ENCODE peak calls at places on chromosomes 3 and 15, in four cellular contexts. I is fibroblast of lung; N is PC-3; P is CD4-positive, alpha-beta memory T cell. G is an unnamed sample. For H3K4me1, the result is how much of the 10 kb centered on the place peaks cover.

GRCh38 chr15:40878785-40879184 is 4.8 kb upstream of the RHOV start:
- DNase-seq in N (peak), P (no peak), I (no peak), G (no peak)

GRCh38 chr15:54915382-54915781 is 281.4 kb downstream of the RSL24D1 start:
- DNase-seq in I (no peak), N (no peak), P (no peak), G (no peak)

GRCh38 chr3:111594205-111594604 is 941 bp downstream of the ZBED2 start:
- DNase-seq in I (peak), N (peak), P (no peak), G (no peak)

GRCh38 chr3:198093082-198093679 is 133.2 kb downstream of the LMLN start:
- DNase-seq in I (no peak), N (no peak), P (no peak), G (no peak)

GRCh38 chr3:43893721-43894120 is 203.0 kb downstream of the ABHD5 start:
- DNase-seq in N (no peak), I (peak), P (no peak), G (no peak)

GRCh38 chr15:49042165-49042564 is 4.1 kb downstream of the SECISBP2L start:
- DNase-seq in N (no peak), I (no peak), P (no peak), G (no peak)

GRCh38 chr15:41996921-41997592 is 23.8 kb downstream of the PLA2G4E start:
- DNase-seq in P (no peak), I (no peak), N (no peak), G (no peak)

GRCh38 chr3:49030331-49030730 is 1.1 kb upstream of the IMPDH2 start:
- DNase-seq in P (no peak), I (no peak), N (no peak), G (no peak)

GRCh38 chr15:100766225-100767001 is 113.2 kb upstream of the ALDH1A3 start:
- DNase-seq in N (no peak), P (no peak), I (no peak), G (no peak)

GRCh38 chr3:38687306-38687705 is 37.8 kb upstream of the SCN5A start:
- DNase-seq in N (no peak), P (no peak), I (no peak), G (no peak)

GRCh38 chr3:78728406-78729145 is 1039.2 kb downstream of the ROBO1 start:
- DNase-seq in P (no peak), N (no peak), I (peak), G (peak)

GRCh38 chr15:87871130-87871737 is 385.3 kb downstream of the NTRK3 start:
- DNase-seq in P (no peak), I (peak), N (no peak), G (no peak)

DNA sequence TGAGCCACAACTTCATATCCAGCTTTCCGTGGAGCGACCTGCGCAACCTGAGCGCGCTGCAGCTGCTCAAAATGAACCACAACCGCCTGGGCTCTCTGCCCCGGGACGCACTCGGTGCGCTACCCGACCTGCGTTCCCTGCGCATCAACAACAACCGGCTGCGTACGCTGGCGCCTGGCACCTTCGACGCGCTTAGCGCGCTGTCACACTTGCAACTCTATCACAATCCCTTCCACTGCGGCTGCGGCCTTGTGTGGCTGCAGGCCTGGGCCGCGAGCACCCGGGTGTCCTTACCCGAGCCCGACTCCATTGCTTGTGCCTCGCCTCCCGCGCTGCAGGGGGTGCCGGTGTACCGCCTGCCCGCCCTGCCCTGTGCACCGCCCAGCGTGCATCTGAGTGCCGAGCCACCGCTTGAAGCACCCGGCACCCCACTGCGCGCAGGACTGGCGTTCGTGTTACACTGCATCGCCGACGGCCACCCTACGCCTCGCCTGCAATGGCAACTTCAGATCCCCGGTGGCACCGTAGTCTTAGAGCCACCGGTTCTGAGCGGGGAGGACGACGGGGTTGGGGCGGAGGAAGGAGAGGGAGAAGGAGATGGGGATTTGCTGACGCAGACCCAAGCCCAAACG is 2.8 kb downstream of the ISLR2 start:
- DNase-seq in N (no peak), I (no peak), P (no peak), G (no peak)
- H3K4me1 ChIP-seq in N (under half), I (under half), P (under half), G (under half)

GRCh38 chr3:169103941-169104340 is 559.6 kb downstream of the MECOM start:
- DNase-seq in N (no peak), P (no peak), I (no peak), G (no peak)
- H3K4me3 ChIP-seq in N (no peak), P (no peak), I (no peak), G (no peak)

GRCh38 chr3:171745577-171746319 is 64.5 kb downstream of the PLD1 start:
- DNase-seq in P (no peak), N (no peak), I (no peak), G (no peak)

GRCh38 chr3:171752329-171752728 is 58.0 kb downstream of the PLD1 start:
- DNase-seq in I (no peak), N (no peak), P (no peak), G (no peak)

GRCh38 chr3:171747223-171747920 is 62.9 kb downstream of the PLD1 start:
- DNase-seq in N (no peak), P (no peak), I (no peak), G (no peak)

GRCh38 chr3:171749128-171749527 is 61.2 kb downstream of the PLD1 start:
- DNase-seq in P (no peak), I (no peak), N (no peak), G (no peak)

DNA sequence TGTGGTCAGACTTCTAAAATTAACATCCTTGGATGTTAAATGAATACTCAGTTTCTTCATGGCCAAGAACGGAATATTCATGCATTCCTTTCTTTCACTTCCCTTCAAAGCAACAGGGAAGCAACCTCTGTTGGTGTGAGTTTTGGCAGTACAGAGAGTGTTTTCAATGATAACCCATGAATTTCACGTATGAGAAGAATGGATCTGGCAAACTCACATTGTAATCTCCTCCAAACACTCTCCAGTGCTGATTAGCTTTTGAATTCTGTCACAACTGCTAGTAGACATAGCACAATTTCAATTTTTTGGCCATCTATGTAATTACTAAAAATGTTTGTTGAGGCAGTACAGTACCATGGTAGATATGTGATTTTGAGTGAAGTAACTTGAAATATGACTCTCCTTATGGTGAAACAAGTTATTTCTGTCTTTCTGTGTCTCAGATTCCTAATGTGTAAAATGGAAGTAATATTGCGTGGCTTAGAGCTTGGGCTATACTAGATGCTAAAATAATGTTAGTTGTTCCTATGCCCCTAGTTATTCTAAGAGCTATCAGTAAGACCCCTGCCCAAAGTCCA is 61.9 kb downstream of the PLD1 start:
- DNase-seq in P (no peak), N (no peak), I (peak), G (no peak)
- H3K4me1 ChIP-seq in P (under half), N (under half), I (under half), G (under half)

GRCh38 chr3:149654188-149654601 is 3.6 kb downstream of the WWTR1 start:
- DNase-seq in P (no peak), N (peak), I (peak), G (no peak)
- H3K4me3 ChIP-seq in P (no peak), N (peak), I (no peak), G (peak)

GRCh38 chr3:24475945-24476344 is 18.7 kb downstream of the THRB start:
- DNase-seq in P (no peak), I (no peak), N (peak), G (no peak)

GRCh38 chr3:24474862-24475261 is 19.8 kb downstream of the THRB start:
- DNase-seq in N (no peak), I (no peak), P (no peak), G (no peak)

GRCh38 chr3:24479816-24480215 is 14.8 kb downstream of the THRB start:
- DNase-seq in N (peak), P (no peak), I (no peak), G (no peak)

GRCh38 chr3:24480497-24480896 is 14.2 kb downstream of the THRB start:
- DNase-seq in N (no peak), I (no peak), P (no peak), G (no peak)

GRCh38 chr3:24477090-24477656 is 17.5 kb downstream of the THRB start:
- DNase-seq in N (no peak), I (no peak), P (no peak), G (no peak)
- H3K4me1 ChIP-seq in N (under half), I (under half), P (under half), G (half or more)

GRCh38 chr3:71227344-71227743 is 356.2 kb downstream of the FOXP1 start:
- DNase-seq in P (peak), I (no peak), N (no peak), G (no peak)
- H3K4me3 ChIP-seq in P (peak), I (no peak), N (no peak), G (peak)

DNA sequence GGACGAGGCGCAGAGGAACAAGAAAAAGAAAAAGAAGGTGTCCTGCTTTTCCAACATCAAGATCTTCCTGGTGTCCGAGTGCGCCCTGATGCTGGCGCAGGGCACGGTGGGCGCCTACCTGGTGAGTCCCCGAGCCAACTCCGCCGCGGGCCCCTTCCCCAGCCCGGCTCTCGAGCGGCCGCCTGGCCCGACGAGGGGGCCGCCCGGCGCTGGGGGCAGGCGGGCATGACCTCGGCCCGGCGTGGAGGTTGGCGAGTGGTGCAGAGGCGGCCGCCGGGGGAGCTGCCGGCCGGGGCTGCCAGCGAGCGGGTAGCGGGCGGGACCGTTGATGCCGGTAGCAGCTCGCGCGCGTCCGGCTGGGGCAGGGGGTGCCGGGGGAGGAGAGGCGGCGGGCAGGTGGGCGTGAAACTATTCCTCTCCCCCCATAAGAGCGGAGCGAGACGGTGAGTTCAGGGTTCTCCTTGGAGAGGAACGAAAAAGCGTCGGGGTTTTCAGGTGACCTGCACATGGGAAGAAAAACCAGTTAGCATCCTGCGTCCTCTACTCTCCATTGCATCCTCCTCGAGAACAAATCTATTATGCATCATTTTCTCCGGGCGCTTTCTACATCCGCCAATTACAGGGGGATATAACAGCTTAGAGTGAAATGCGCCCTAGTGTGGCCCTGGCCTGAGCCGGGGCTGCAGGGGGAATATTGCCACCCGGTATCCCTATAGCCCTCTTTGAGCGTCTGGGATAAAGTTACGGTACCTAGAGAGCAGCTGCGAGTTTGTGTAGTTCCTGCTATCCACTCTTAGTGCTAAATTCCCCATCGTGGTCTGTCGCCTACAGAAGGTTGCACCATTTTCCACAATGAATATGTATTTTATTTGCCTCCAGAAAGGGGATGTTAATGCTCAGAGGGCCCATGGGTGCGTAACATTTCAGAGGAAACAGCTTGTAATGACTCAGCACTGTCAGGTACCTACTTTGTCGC is 748 bp downstream of the SLCO3A1 start:
- DNase-seq in P (peak), I (peak), N (no peak), G (peak)
- H3K4me1 ChIP-seq in P (half or more), I (under half), N (under half), G (under half)

GRCh38 chr3:42653560-42654330 is at the start of gene ZBTB47:
- DNase-seq in N (peak), I (peak), P (peak), G (peak)

GRCh38 chr3:42653303-42653559 is 266 bp upstream of the ZBTB47 start:
- DNase-seq in I (no peak), N (no peak), P (no peak), G (no peak)

GRCh38 chr3:42655331-42655888 is 1.9 kb downstream of the ZBTB47 start:
- DNase-seq in I (peak), P (no peak), N (no peak), G (peak)

GRCh38 chr3:42655980-42656679 is 2.6 kb downstream of the ZBTB47 start:
- DNase-seq in N (peak), I (peak), P (no peak), G (no peak)

DNA sequence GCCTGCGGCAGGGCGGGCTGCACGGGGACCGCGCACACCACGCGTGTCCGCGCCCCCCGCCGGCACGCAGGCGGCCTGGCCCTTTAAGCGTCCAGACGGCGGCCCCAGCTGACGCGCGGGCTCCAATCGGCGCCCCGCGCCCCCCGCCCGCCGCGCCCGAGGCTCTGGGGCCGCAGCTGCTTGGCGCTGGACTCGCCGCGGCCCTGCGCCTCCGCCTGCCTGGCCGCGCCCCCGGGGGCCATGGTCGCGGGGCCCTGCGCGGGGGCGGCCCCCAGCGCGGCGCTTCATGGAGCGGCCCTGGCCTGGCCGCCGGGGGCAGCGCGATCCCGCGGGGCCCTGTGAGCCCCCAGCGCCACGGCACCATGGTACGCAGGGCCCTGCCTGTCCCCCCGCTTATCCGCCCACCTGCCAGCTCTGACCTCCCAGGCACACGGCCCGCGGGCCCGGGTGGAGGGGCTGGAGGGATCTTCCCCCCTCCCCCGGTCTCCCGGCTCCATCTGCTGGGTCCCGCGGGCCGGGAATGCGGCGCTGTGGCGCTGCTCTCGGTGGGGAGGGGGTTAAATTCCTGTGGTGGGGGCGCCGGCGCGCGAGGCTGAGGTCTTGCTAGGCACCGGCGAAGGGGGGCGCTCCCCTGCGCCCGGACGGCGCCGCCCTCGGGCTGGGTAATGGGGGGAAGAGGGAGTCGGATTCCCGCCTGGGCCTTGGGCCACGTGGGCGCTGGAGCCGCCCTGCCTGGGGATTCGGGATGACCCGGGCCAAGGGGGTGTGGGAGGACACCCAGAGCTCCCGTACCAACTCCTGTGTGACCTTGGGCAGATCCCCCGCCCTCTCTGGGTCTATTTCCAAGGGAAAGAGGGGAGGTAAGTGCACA is 1.1 kb downstream of the ZBTB47 start:
- DNase-seq in N (peak), I (peak), P (peak), G (peak)
- H3K4me3 ChIP-seq in N (peak), I (peak), P (peak), G (peak)

GRCh38 chr3:106819445-106819844 is 557.8 kb upstream of the CCDC54 start:
- DNase-seq in P (no peak), N (no peak), I (no peak), G (no peak)
- H3K4me1 ChIP-seq in P (under half), N (under half), I (under half), G (under half)

G was measured in tibial artery.